ENCODE peak calls at places on chromosomes 3 and 15, in seven cellular contexts. R is adrenal gland, L is fibroblast of the aortic adventitia, M is fibroblast of mammary gland, B is astrocyte, Z is choroid plexus epithelial cell, K is GM23338. G is an unnamed sample.

GRCh38 chr3:126212629-126213375 is 32.4 kb upstream of the ALDH1L1 start:
- DNase-seq in M (peak; percentile 51), L (peak; percentile 31), R (peak; percentile 42), Z (peak; percentile 64), B (peak; percentile 42), K (peak; percentile 88), G (peak; percentile 52)

GRCh38 chr3:127779747-127780146 is 42.6 kb downstream of the MGLL start:
- DNase-seq in M (no peak), K (no peak), R (no peak), B (peak; percentile 62), L (peak; percentile 21), Z (no peak), G (no peak)

GRCh38 chr3:178532414-178532813 is 3.8 kb upstream of the KCNMB2 start:
- DNase-seq in K (no peak), Z (no peak), L (no peak), R (no peak), B (peak; percentile 36), M (no peak), G (peak; percentile 22)

GRCh38 chr3:139476348-139476747 is at the start of gene RBP2:
- DNase-seq in M (no peak), Z (no peak), K (no peak), L (no peak), R (no peak), B (no peak), G (no peak)

GRCh38 chr15:66505430-66505811 is 295 bp downstream of the ZWILCH start:
- DNase-seq in R (no peak), B (peak; percentile 55), Z (peak; percentile 59), K (no peak), M (peak; percentile 63), L (peak; percentile 57), G (peak; percentile 39)

GRCh38 chr3:124586126-124587052 is 143.9 kb upstream of the UMPS start:
- DNase-seq in Z (no peak), K (peak; percentile 68), L (no peak), M (no peak), B (no peak), R (no peak), G (no peak)

GRCh38 chr15:73345658-73346057 is 23.1 kb downstream of the HCN4 start:
- DNase-seq in M (no peak), B (no peak), L (no peak), K (no peak), Z (no peak), R (no peak), G (no peak)

GRCh38 chr3:23496165-23496564 is 293.0 kb downstream of the UBE2E2 start:
- DNase-seq in R (no peak), L (no peak), M (no peak), B (no peak), K (no peak), Z (no peak), G (no peak)

GRCh38 chr3:23926736-23927135 is 9.8 kb downstream of the RPL15 start:
- DNase-seq in K (no peak), L (no peak), R (no peak), M (peak; percentile 28), Z (no peak), B (no peak), G (no peak)

GRCh38 chr3:189270248-189270832 is 98.6 kb downstream of the TPRG1 start:
- DNase-seq in M (peak; percentile 76), B (peak; percentile 77), Z (peak; percentile 89), K (peak; percentile 73), R (peak; percentile 58), L (peak; percentile 88), G (peak; percentile 78)

GRCh38 chr3:44511238-44511567 is 33.7 kb upstream of the ZNF445 start:
- DNase-seq in B (no peak), K (no peak), R (no peak), L (no peak), M (peak; percentile 4), Z (peak; percentile 11), G (no peak)

GRCh38 chr3:67605377-67605776 is 49.0 kb downstream of the SUCLG2 start:
- DNase-seq in K (peak; percentile 30), R (no peak), B (peak; percentile 78), Z (peak; percentile 87), L (peak; percentile 81), M (peak; percentile 81), G (peak; percentile 81)

GRCh38 chr3:50303038-50303815 is at the start of gene HYAL1:
- DNase-seq in Z (no peak), M (peak; percentile 45), L (peak; percentile 30), K (peak; percentile 89), B (no peak), R (peak; percentile 85), G (peak; percentile 33)

GRCh38 chr3:157782236-157782635 is 279.0 kb upstream of the VEPH1 start:
- DNase-seq in L (peak; percentile 27), M (peak; percentile 64), R (no peak), K (no peak), Z (no peak), B (peak; percentile 44), G (peak; percentile 24)

GRCh38 chr3:148408667-148409066 is 289.0 kb upstream of the AGTR1 start:
- DNase-seq in R (no peak), K (peak; percentile 16), Z (no peak), B (no peak), M (peak; percentile 2), L (no peak), G (no peak)

GRCh38 chr3:182235504-182235903 is 523.8 kb downstream of the SOX2 start:
- DNase-seq in K (no peak), Z (no peak), B (no peak), M (no peak), R (no peak), L (no peak), G (no peak)

GRCh38 chr15:47822066-47822465 is 104.8 kb downstream of the SEMA6D start:
- DNase-seq in R (no peak), M (no peak), Z (no peak), K (no peak), B (no peak), L (no peak), G (no peak)

GRCh38 chr3:196181127-196181546 is 30.1 kb downstream of the ZDHHC19 start:
- DNase-seq in K (no peak), Z (no peak), M (no peak), R (no peak), L (no peak), B (no peak), G (no peak)

GRCh38 chr3:71392277-71392676 is 191.3 kb downstream of the FOXP1 start:
- DNase-seq in L (no peak), M (no peak), B (no peak), Z (no peak), K (no peak), R (no peak), G (no peak)

GRCh38 chr15:78811124-78811824 is at the start of gene ADAMTS7:
- DNase-seq in M (peak; percentile 49), K (peak; percentile 91), B (peak; percentile 46), R (peak; percentile 72), Z (peak; percentile 76), L (peak; percentile 62), G (peak; percentile 75)

GRCh38 chr3:70387889-70388288 is 75.5 kb upstream of the MDFIC2 start:
- DNase-seq in Z (peak; percentile 3), M (no peak), K (no peak), B (no peak), R (no peak), L (no peak), G (no peak)

GRCh38 chr3:64489361-64490044 is 198.3 kb downstream of the ADAMTS9 start:
- DNase-seq in B (peak; percentile 3), L (no peak), M (no peak), K (peak; percentile 97), R (peak; percentile 18), Z (peak; percentile 30), G (no peak)

GRCh38 chr3:137792633-137793271 is 28.6 kb downstream of the SOX14 start:
- DNase-seq in L (peak; percentile 34), K (peak; percentile 85), M (peak; percentile 37), R (no peak), B (no peak), Z (peak; percentile 33), G (peak; percentile 43)

GRCh38 chr3:150149651-150150051 is 179.0 kb upstream of the PFN2 start:
- DNase-seq in R (no peak), K (no peak), M (peak; percentile 96), B (peak; percentile 82), L (peak; percentile 94), Z (peak; percentile 83), G (peak; percentile 85)

GRCh38 chr3:5798809-5799208 is 611.3 kb downstream of the EDEM1 start:
- DNase-seq in R (no peak), Z (no peak), L (no peak), K (no peak), B (peak; percentile 54), M (no peak), G (no peak)

GRCh38 chr3:29282431-29283296 is 1.8 kb downstream of the RBMS3 start:
- DNase-seq in R (peak; percentile 18), B (peak; percentile 77), Z (peak; percentile 85), M (peak; percentile 62), L (peak; percentile 75), K (no peak), G (peak; percentile 79)

GRCh38 chr3:29285356-29286070 is 4.6 kb downstream of the RBMS3 start:
- DNase-seq in M (peak; percentile 55), Z (peak; percentile 74), B (peak; percentile 22), R (no peak), L (peak; percentile 71), K (no peak), G (peak; percentile 74)

GRCh38 chr3:29284578-29284977 is 3.7 kb downstream of the RBMS3 start:
- DNase-seq in Z (no peak), K (no peak), B (no peak), R (no peak), L (peak; percentile 46), M (no peak), G (peak; percentile 31)

GRCh38 chr3:29283297-29283681 is 2.4 kb downstream of the RBMS3 start:
- DNase-seq in R (no peak), Z (peak; percentile 44), B (peak; percentile 15), L (peak; percentile 49), M (no peak), K (no peak), G (peak; percentile 42)

DNA sequence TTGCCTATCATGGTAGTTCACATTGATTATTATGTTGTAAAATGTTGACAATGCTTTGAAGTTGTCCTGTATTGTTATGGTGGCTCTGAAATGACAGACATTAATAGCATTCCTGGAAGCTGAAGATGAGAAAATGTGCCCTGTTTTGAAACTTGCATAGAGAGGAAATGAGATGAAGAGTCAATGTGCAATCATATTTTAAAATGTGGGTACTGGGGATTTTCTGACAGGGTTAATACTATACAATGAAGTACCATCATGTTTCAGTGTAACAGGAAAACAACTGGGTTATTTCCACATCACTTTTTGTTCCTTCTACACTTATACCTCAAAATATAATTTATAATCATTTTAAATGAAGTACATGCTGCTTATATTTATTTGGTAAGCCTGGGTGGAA is 2.9 kb downstream of the RBMS3 start:
- DNase-seq in Z (no peak), R (no peak), M (no peak), L (no peak), K (no peak), B (no peak), G (peak; percentile 24)
- H3K4me3 ChIP-seq in Z (peak overlapping the region; percentile 76), R (peak overlapping the region; percentile 44), M (peak overlapping the region; percentile 87), L (peak overlapping the region; percentile 93), K (peak overlapping the region; percentile 51), B (peak overlapping the region; percentile 92), G (peak overlapping the region; percentile 84)

GRCh38 chr3:53159415-53160135 is 1.4 kb upstream of the PRKCD start:
- DNase-seq in M (no peak), B (no peak), L (peak; percentile 31), Z (no peak), K (peak; percentile 75), R (no peak), G (peak; percentile 50)
- TF ChIP-seq CTCF in M (no peak), B (no peak), L (no peak), Z (no peak), K (no peak), R (no peak), G (no peak)

GRCh38 chr15:36888018-36888992 is 212.0 kb downstream of the MEIS2 start:
- DNase-seq in M (peak; percentile 44), R (peak; percentile 37), Z (no peak), L (peak; percentile 56), K (no peak), B (peak; percentile 60), G (peak; percentile 56)
- H3K4me3 ChIP-seq in M (peak overlapping the region; percentile 40), R (peak overlapping the region; percentile 33), Z (no peak overlapping the region), L (peak overlapping the region; percentile 47), K (peak overlapping the region; percentile 50), B (peak overlapping the region; percentile 59), G (peak overlapping the region; percentile 51)

GRCh38 chr3:135450985-135451384 is 514.5 kb upstream of the PPP2R3A start:
- DNase-seq in B (no peak), K (no peak), L (no peak), M (no peak), R (no peak), Z (no peak), G (no peak)
- TF ChIP-seq CTCF in B (no peak), K (no peak), L (no peak), M (no peak), R (no peak), Z (no peak), G (no peak)